ENCODE peak calls at places on chromosomes 3 and 15, in nine cellular contexts. A is NCI-H524, Y is esophagus muscularis mucosa, E is iPS-NIHi11, M is lung, H is DMS153, V is activated T-cell treated with anti-CD3 and anti-CD28 coated beads for 24 hours, X is RKO, K is NCI-H1105 treated with DMSO at 0.1 percent for 48 hours. O is an unnamed sample.

GRCh38 chr15:101156509-101157159 is 95.2 kb downstream of the CHSY1 start:
- DNase-seq in A (peak; percentile 73), Y (no peak), E (no peak), M (no peak), H (no peak), V (no peak), X (no peak), K (no peak), O (no peak)

GRCh38 chr3:181316481-181316880 is 326.9 kb upstream of the DNAJC19 start:
- DNase-seq in A (no peak), Y (no peak), E (peak; percentile 21), M (no peak), H (no peak), V (no peak), X (peak; percentile 51), K (no peak), O (no peak)

GRCh38 chr15:42716626-42717025 is 20.3 kb downstream of the CDAN1 start:
- DNase-seq in A (no peak), Y (no peak), E (no peak), M (no peak), H (no peak), V (no peak), X (no peak), K (no peak), O (no peak)

GRCh38 chr3:55272031-55272645 is 215.0 kb downstream of the WNT5A start:
- DNase-seq in A (no peak), Y (no peak), E (no peak), M (no peak), H (no peak), V (no peak), X (no peak), K (no peak), O (no peak)

GRCh38 chr3:177589921-177590336 is 392.6 kb upstream of the TBL1XR1 start:
- DNase-seq in A (no peak), Y (no peak), E (peak; percentile 62), M (peak; percentile 39), H (peak; percentile 39), V (no peak), X (no peak), K (peak; percentile 38), O (no peak)

GRCh38 chr3:126149960-126150515 is 30.3 kb downstream of the ALDH1L1 start:
- DNase-seq in A (no peak), Y (peak; percentile 90), E (no peak), M (no peak), H (no peak), V (no peak), X (no peak), K (no peak), O (peak; percentile 6)

GRCh38 chr3:41267975-41268640 is 68.8 kb downstream of the CTNNB1 start:
- DNase-seq in A (no peak), Y (no peak), E (peak; percentile 50), M (no peak), H (peak; percentile 1), V (no peak), X (peak; percentile 88), K (no peak), O (no peak)

GRCh38 chr3:60461199-60461598 is 790.1 kb downstream of the FHIT start:
- DNase-seq in A (no peak), Y (no peak), E (no peak), M (no peak), H (no peak), V (no peak), X (no peak), K (no peak), O (no peak)

GRCh38 chr15:44788748-44789147 is 52.4 kb downstream of the TRIM69 start:
- DNase-seq in A (no peak), Y (no peak), E (no peak), M (no peak), H (no peak), V (peak; percentile 42), X (peak; percentile 31), K (no peak), O (no peak)

GRCh38 chr3:31546725-31547124 is 14.0 kb downstream of the STT3B start:
- DNase-seq in A (no peak), Y (no peak), E (no peak), M (no peak), H (no peak), V (no peak), X (no peak), K (no peak), O (no peak)

GRCh38 chr15:61518191-61518950 is 289.3 kb upstream of the RORA start:
- DNase-seq in A (no peak), Y (no peak), E (peak; percentile 17), M (no peak), H (no peak), V (no peak), X (peak; percentile 8), K (no peak), O (no peak)

GRCh38 chr3:55000546-55000945 is 72.7 kb upstream of the LRTM1 start:
- DNase-seq in A (peak; percentile 79), Y (no peak), E (peak; percentile 21), M (no peak), H (no peak), V (no peak), X (peak; percentile 41), K (peak; percentile 52), O (no peak)

GRCh38 chr3:29281265-29282228 is 676 bp downstream of the RBMS3 start:
- DNase-seq in A (peak; percentile 52), Y (no peak), E (no peak), M (no peak), H (no peak), V (no peak), X (no peak), K (no peak), O (no peak)

GRCh38 chr3:50365080-50365841 is 5.9 kb upstream of the TMEM115 start:
- DNase-seq in A (no peak), Y (peak; percentile 94), E (peak; percentile 96), M (peak; percentile 76), H (peak; percentile 38), V (peak; percentile 91), X (peak; percentile 83), K (peak; percentile 47), O (peak; percentile 85)

GRCh38 chr15:78129098-78130011 is 1.9 kb downstream of the CIB2 start:
- DNase-seq in A (no peak), Y (no peak), E (peak; percentile 58), M (no peak), H (no peak), V (no peak), X (no peak), K (no peak), O (no peak)

GRCh38 chr15:23648920-23649515 is 1.4 kb upstream of the MAGEL2 start:
- DNase-seq in A (peak; percentile 13), Y (no peak), E (peak; percentile 39), M (no peak), H (no peak), V (peak; percentile 11), X (peak; percentile 31), K (peak; percentile 34), O (peak; percentile 68)

GRCh38 chr15:63044645-63045437 is 2.3 kb downstream of the TPM1 start:
- DNase-seq in A (no peak), Y (no peak), E (no peak), M (no peak), H (no peak), V (no peak), X (peak; percentile 2), K (no peak), O (no peak)

GRCh38 chr3:6640907-6641306 is 220.0 kb upstream of the GRM7 start:
- DNase-seq in A (no peak), Y (no peak), E (no peak), M (no peak), H (no peak), V (no peak), X (no peak), K (no peak), O (no peak)

GRCh38 chr15:78241017-78241416 is 6.7 kb upstream of the ACSBG1 start:
- DNase-seq in A (peak; percentile 70), Y (peak; percentile 96), E (peak; percentile 90), M (peak; percentile 85), H (no peak), V (peak; percentile 73), X (peak; percentile 66), K (peak; percentile 43), O (peak; percentile 91)

GRCh38 chr3:4571690-4572334 is 78.7 kb downstream of the ITPR1 start:
- DNase-seq in A (no peak), Y (no peak), E (peak; percentile 21), M (no peak), H (no peak), V (no peak), X (peak; percentile 0), K (no peak), O (no peak)

GRCh38 chr3:31226331-31226730 is 306.4 kb upstream of the STT3B start:
- DNase-seq in A (no peak), Y (no peak), E (no peak), M (no peak), H (no peak), V (no peak), X (no peak), K (no peak), O (no peak)

GRCh38 chr3:32841875-32842505 is 24.2 kb downstream of the TRIM71 start:
- DNase-seq in A (no peak), Y (no peak), E (no peak), M (no peak), H (no peak), V (no peak), X (no peak), K (no peak), O (no peak)

GRCh38 chr15:55267401-55268053 is 22.1 kb downstream of the RAB27A start:
- DNase-seq in A (no peak), Y (no peak), E (no peak), M (peak; percentile 39), H (no peak), V (no peak), X (no peak), K (no peak), O (peak; percentile 25)

GRCh38 chr3:23685484-23686258 is 120.1 kb upstream of the UBE2E1 start:
- DNase-seq in A (peak; percentile 57), Y (peak; percentile 93), E (peak; percentile 55), M (peak; percentile 89), H (peak; percentile 2), V (no peak), X (peak; percentile 95), K (no peak), O (no peak)

O was measured in D341Med.